ENCODE peak calls at places on chromosomes 16 and 17, in six cellular contexts. X is central memory CD8-positive, alpha-beta T cell; O is stromal cell of bone marrow; G is colonic mucosa; E is IMR-90; B is activated CD8-positive, alpha-beta memory T cell treated with anti-CD3 and anti-CD28 coated beads, Interleukin-2, amount 50 U/mL, for 4 hours. J is an unnamed sample.

GRCh38 chr16:30166202-30166902 is 17.1 kb upstream of the CORO1A start:
- DNase-seq in G (no peak), X (no peak), E (no peak), B (no peak), O (no peak), J (no peak)

GRCh38 chr17:69575346-69575761 is 160.9 kb downstream of the MAP2K6 start:
- DNase-seq in X (no peak), E (peak; percentile 87), G (no peak), O (peak; percentile 66), B (no peak), J (peak; percentile 78)

GRCh38 chr17:73560661-73561060 is 83.6 kb downstream of the SDK2 start:
- DNase-seq in O (no peak), E (no peak), G (no peak), B (no peak), X (no peak), J (no peak)

GRCh38 chr17:33964344-33964979 is 290.6 kb upstream of the CCL2 start:
- DNase-seq in X (no peak), B (no peak), G (peak; percentile 27), O (no peak), E (no peak), J (no peak)

GRCh38 chr17:79311373-79311772 is 236.7 kb downstream of the ENGASE start:
- DNase-seq in O (no peak), X (no peak), E (no peak), B (no peak), G (no peak), J (no peak)

GRCh38 chr17:1834378-1835149 is 4.8 kb downstream of the RPA1 start:
- DNase-seq in O (no peak), G (no peak), B (no peak), E (no peak), X (no peak), J (no peak)

GRCh38 chr17:73591278-73592078 is 52.8 kb downstream of the SDK2 start:
- DNase-seq in E (no peak), G (no peak), O (no peak), X (no peak), B (no peak), J (no peak)

GRCh38 chr16:28494141-28494851 is at the start of gene APOBR:
- DNase-seq in X (peak; percentile 62), E (no peak), O (no peak), B (peak; percentile 83), G (peak; percentile 80), J (no peak)

GRCh38 chr16:85699628-85700027 is 10.9 kb upstream of the GINS2 start:
- DNase-seq in E (peak; percentile 75), G (no peak), B (no peak), X (no peak), O (peak; percentile 25), J (no peak)

GRCh38 chr17:5418858-5419355 is 555 bp downstream of the NUP88 start:
- DNase-seq in X (peak; percentile 25), E (peak; percentile 39), B (peak; percentile 58), O (no peak), G (peak; percentile 72), J (no peak)

GRCh38 chr17:42950044-42950783 is 14.0 kb downstream of the AARSD1 start:
- DNase-seq in B (no peak), E (peak; percentile 86), O (no peak), G (no peak), X (no peak), J (no peak)

GRCh38 chr16:19071811-19072777 is 4.7 kb downstream of the COQ7 start:
- DNase-seq in B (peak; percentile 54), O (peak; percentile 26), E (peak; percentile 56), X (peak; percentile 37), G (peak; percentile 78), J (no peak)

GRCh38 chr16:1051446-1051845 is 21.1 kb upstream of the SSTR5 start:
- DNase-seq in B (no peak), O (no peak), E (no peak), G (no peak), X (no peak), J (no peak)

GRCh38 chr17:39754161-39754957 is 16.6 kb downstream of the GRB7 start:
- DNase-seq in E (peak; percentile 74), O (peak; percentile 74), B (peak; percentile 94), G (peak; percentile 94), X (peak; percentile 96), J (peak; percentile 78)

GRCh38 chr17:15947331-15947730 is 2.4 kb downstream of the ADORA2B start:
- DNase-seq in G (peak; percentile 77), X (no peak), E (peak; percentile 48), O (no peak), B (no peak), J (no peak)

GRCh38 chr16:84829168-84829965 is 9.6 kb downstream of the CRISPLD2 start:
- DNase-seq in O (peak; percentile 78), X (no peak), G (peak; percentile 46), E (peak; percentile 93), B (no peak), J (no peak)

GRCh38 chr16:86834451-86835035 is 256.2 kb downstream of the FOXL1 start:
- DNase-seq in B (no peak), E (peak; percentile 88), G (no peak), O (no peak), X (no peak), J (no peak)

GRCh38 chr17:63694229-63694973 is 5.5 kb downstream of the LIMD2 start:
- DNase-seq in B (no peak), X (no peak), O (no peak), E (no peak), G (no peak), J (no peak)

GRCh38 chr16:88528902-88529318 is 41.3 kb upstream of the ZC3H18 start:
- DNase-seq in O (no peak), B (no peak), G (no peak), X (no peak), E (no peak), J (no peak)

J was measured in AG09319.